ENCODE peak calls at places on chromosomes 1 and 21, in ten cellular contexts. T, O, M, G, U, J, P, R, E and A are unnamed samples.

GRCh38 chr1:198528376-198528775 is 12.1 kb downstream of the ATP6V1G3 start:
- DNase-seq in M (no peak), O (peak), G (peak), J (peak), E (peak), P (no peak), R (no peak), U (no peak), T (no peak), A (no peak)

GRCh38 chr1:151006331-151007052 is at the start of gene MINDY1:
- DNase-seq in O (peak), G (peak), J (peak), E (peak), T (peak), M (no peak), R (peak), U (peak), P (peak), A (peak)

GRCh38 chr1:211009944-211010343 is 124.0 kb downstream of the KCNH1 start:
- DNase-seq in E (no peak), R (no peak), J (no peak), P (no peak), M (no peak), T (no peak), O (no peak), G (no peak), U (no peak), A (no peak)

GRCh38 chr1:20282544-20282943 is 8.1 kb upstream of the VWA5B1 start:
- DNase-seq in O (no peak), T (peak), E (no peak), P (no peak), R (no peak), M (no peak), J (no peak), G (no peak), U (no peak), A (no peak)

GRCh38 chr1:184604152-184604900 is 150.3 kb downstream of the EDEM3 start:
- DNase-seq in T (no peak), E (no peak), P (no peak), M (no peak), J (no peak), U (no peak), R (no peak), G (no peak), O (no peak), A (no peak)

GRCh38 chr1:200307755-200308066 is 102.1 kb downstream of the ZNF281 start:
- DNase-seq in T (no peak), O (no peak), G (no peak), J (no peak), E (no peak), R (no peak), P (no peak), M (no peak), U (no peak), A (no peak)

GRCh38 chr1:116574581-116575291 is 3.9 kb upstream of the CD58 start:
- DNase-seq in G (peak), O (peak), E (peak), M (no peak), P (peak), R (peak), J (peak), T (peak), U (peak), A (no peak)

GRCh38 chr1:95554408-95554807 is 320.4 kb downstream of the RWDD3 start:
- DNase-seq in O (no peak), M (no peak), G (peak), R (no peak), P (no peak), J (no peak), T (no peak), U (no peak), E (no peak), A (no peak)

GRCh38 chr1:55632058-55632457 is 416.9 kb upstream of the USP24 start:
- DNase-seq in E (no peak), M (no peak), U (no peak), P (peak), R (no peak), G (peak), T (no peak), O (no peak), J (peak), A (no peak)

GRCh38 chr1:174797398-174797797 is 202.3 kb upstream of the CACYBP start:
- DNase-seq in O (no peak), M (no peak), E (no peak), J (no peak), G (no peak), U (no peak), T (no peak), P (no peak), R (no peak), A (no peak)

GRCh38 chr1:57209495-57209894 is 214.4 kb downstream of the DAB1 start:
- DNase-seq in E (no peak), M (no peak), T (no peak), R (no peak), O (no peak), P (no peak), G (no peak), J (no peak), U (no peak), A (no peak)

GRCh38 chr21:34511787-34512451 is at the start of gene KCNE1:
- DNase-seq in M (no peak), G (no peak), P (no peak), E (no peak), U (no peak), T (peak), O (no peak), J (no peak), R (peak), A (no peak)

GRCh38 chr1:220894025-220894923 is 15.0 kb downstream of the HLX start:
- DNase-seq in M (no peak), J (peak), T (no peak), O (no peak), R (no peak), E (no peak), U (no peak), P (no peak), G (no peak), A (no peak)

GRCh38 chr1:220007438-220007837 is 38.9 kb downstream of the EPRS1 start:
- DNase-seq in T (no peak), P (no peak), U (no peak), O (no peak), R (no peak), M (no peak), J (no peak), G (no peak), E (no peak), A (no peak)

GRCh38 chr1:91683598-91683951 is 182.9 kb downstream of the CDC7 start:
- DNase-seq in M (no peak), G (no peak), U (no peak), O (no peak), E (no peak), P (no peak), R (no peak), T (peak), J (no peak), A (no peak)

GRCh38 chr1:231626951-231627614 is 493 bp downstream of the DISC1 start:
- DNase-seq in T (peak), O (no peak), G (peak), P (peak), J (peak), U (no peak), E (peak), M (no peak), R (peak), A (no peak)

GRCh38 chr1:80893140-80893539 is 907.6 kb upstream of the ADGRL2 start:
- DNase-seq in R (no peak), E (no peak), O (no peak), P (no peak), T (no peak), M (no peak), J (peak), U (no peak), G (no peak), A (no peak)

GRCh38 chr1:14738235-14738634 is 139.8 kb downstream of the KAZN start:
- DNase-seq in O (peak), J (no peak), U (no peak), T (no peak), E (peak), M (no peak), G (peak), R (no peak), P (no peak), A (peak)

GRCh38 chr1:16111771-16112557 is 38.5 kb upstream of the FAM131C start:
- DNase-seq in T (peak), P (no peak), U (no peak), O (peak), M (no peak), G (no peak), R (no peak), J (peak), E (peak), A (no peak)

GRCh38 chr1:239261521-239261920 is 124.8 kb upstream of the CHRM3 start:
- DNase-seq in U (no peak), G (no peak), T (no peak), R (no peak), J (no peak), M (no peak), P (no peak), O (no peak), E (no peak), A (no peak)

GRCh38 chr1:160161965-160162705 is 10.7 kb downstream of the ATP1A4 start:
- DNase-seq in J (peak), O (peak), U (no peak), T (peak), R (no peak), M (peak), P (no peak), G (no peak), E (no peak), A (no peak)

GRCh38 chr1:168087696-168088095 is 49.0 kb downstream of the GPR161 start:
- DNase-seq in J (no peak), R (no peak), P (no peak), G (no peak), M (no peak), E (no peak), O (no peak), U (no peak), T (no peak), A (no peak)

GRCh38 chr1:37630426-37631038 is 4.2 kb downstream of the RSPO1 start:
- DNase-seq in U (no peak), J (no peak), T (no peak), R (no peak), G (no peak), P (no peak), M (no peak), E (no peak), O (no peak), A (no peak)

GRCh38 chr1:118158918-118159317 is 26.1 kb downstream of the SPAG17 start:
- DNase-seq in U (no peak), P (no peak), M (no peak), J (peak), G (peak), T (no peak), E (peak), O (peak), R (no peak), A (no peak)

GRCh38 chr1:8004113-8004802 is 21.9 kb downstream of the ERRFI1 start:
- DNase-seq in G (no peak), M (no peak), O (no peak), J (no peak), E (no peak), P (no peak), T (peak), R (peak), U (no peak), A (no peak)

GRCh38 chr21:20388400-20388799 is 609.8 kb upstream of the NCAM2 start:
- DNase-seq in E (no peak), G (no peak), M (no peak), R (no peak), U (no peak), O (no peak), J (no peak), P (no peak), T (no peak), A (no peak)

GRCh38 chr1:99533909-99534907 is 111.7 kb upstream of the PALMD start:
- DNase-seq in M (no peak), J (no peak), U (no peak), T (no peak), E (no peak), R (no peak), G (no peak), P (no peak), O (no peak), A (no peak)

GRCh38 chr1:208759250-208759649 is 515.1 kb upstream of the PLXNA2 start:
- DNase-seq in M (no peak), E (peak), T (no peak), R (no peak), O (no peak), U (no peak), J (no peak), P (no peak), G (no peak), A (no peak)

GRCh38 chr1:100277866-100278265 is 11.8 kb downstream of the RTCA start:
- DNase-seq in T (no peak), P (no peak), E (no peak), R (no peak), G (no peak), O (no peak), U (no peak), J (no peak), M (no peak), A (no peak)

GRCh38 chr1:201480231-201481003 is 11.4 kb upstream of the PHLDA3 start:
- DNase-seq in P (peak), U (no peak), G (peak), R (peak), J (no peak), O (no peak), M (peak), E (peak), T (peak), A (peak)

GRCh38 chr1:161402446-161402845 is 34.8 kb upstream of the CFAP126 start:
- DNase-seq in E (no peak), J (no peak), T (no peak), R (no peak), M (no peak), U (no peak), O (no peak), G (peak), P (no peak), A (no peak)

GRCh38 chr1:67559222-67559700 is 125.7 kb upstream of the GADD45A start:
- DNase-seq in T (peak), R (no peak), E (peak), P (peak), U (no peak), M (no peak), J (peak), G (no peak), O (no peak), A (no peak)
- H3K4me3 ChIP-seq in T (no peak), R (no peak), E (peak), P (peak), U (peak), M (no peak), J (peak), G (no peak), O (no peak), A (no peak)

DNA sequence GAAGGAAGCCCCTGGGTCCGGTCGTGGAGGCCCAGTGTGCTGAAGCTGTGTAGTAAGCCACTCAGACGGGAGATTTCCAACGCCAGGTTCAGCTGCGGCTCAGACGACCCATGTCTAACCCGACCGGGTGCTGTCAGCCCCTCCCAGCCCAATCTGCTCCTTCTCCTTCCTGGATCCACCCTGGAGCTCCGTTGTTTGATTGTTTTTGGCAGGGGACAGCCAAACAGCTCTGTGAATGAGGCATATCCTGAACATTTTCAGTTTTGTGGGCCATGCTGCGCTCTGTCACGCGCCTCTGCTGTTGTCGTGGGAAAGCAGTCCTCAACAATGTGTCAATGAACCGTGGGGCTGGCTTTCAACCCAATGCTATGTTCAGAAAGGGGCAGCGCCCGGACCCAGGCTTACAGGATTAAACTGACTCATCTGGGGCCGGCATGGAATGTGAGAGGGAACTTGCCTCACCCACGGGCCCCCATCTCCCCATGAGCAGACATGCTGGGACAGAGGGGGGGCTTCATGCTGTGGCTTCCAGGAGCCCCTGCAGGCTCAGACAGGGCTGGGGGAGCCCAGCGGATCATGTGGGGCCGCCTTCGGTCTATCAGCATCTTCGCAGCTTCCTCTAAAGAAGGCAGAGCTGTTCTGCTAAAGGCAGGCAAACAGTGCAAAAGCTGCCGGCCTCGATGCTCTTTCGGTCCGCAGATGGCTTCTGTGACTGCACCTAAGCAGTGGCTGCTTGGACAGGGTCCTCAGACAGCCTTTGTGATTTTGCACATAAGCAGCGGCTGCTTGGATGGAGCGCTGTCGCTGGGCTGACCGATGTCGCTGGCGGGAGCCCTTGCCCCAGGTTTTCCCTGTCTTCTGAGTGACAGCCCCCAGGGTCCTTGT is 101.7 kb downstream of the RIPK4 start:
- DNase-seq in T (peak), P (no peak), G (peak), U (no peak), O (no peak), J (no peak), E (peak), M (no peak), R (no peak), A (no peak)
- H3K4me3 ChIP-seq in T (no peak), P (no peak), G (no peak), U (no peak), O (no peak), J (peak), E (no peak), M (no peak), R (no peak), A (no peak)

DNA sequence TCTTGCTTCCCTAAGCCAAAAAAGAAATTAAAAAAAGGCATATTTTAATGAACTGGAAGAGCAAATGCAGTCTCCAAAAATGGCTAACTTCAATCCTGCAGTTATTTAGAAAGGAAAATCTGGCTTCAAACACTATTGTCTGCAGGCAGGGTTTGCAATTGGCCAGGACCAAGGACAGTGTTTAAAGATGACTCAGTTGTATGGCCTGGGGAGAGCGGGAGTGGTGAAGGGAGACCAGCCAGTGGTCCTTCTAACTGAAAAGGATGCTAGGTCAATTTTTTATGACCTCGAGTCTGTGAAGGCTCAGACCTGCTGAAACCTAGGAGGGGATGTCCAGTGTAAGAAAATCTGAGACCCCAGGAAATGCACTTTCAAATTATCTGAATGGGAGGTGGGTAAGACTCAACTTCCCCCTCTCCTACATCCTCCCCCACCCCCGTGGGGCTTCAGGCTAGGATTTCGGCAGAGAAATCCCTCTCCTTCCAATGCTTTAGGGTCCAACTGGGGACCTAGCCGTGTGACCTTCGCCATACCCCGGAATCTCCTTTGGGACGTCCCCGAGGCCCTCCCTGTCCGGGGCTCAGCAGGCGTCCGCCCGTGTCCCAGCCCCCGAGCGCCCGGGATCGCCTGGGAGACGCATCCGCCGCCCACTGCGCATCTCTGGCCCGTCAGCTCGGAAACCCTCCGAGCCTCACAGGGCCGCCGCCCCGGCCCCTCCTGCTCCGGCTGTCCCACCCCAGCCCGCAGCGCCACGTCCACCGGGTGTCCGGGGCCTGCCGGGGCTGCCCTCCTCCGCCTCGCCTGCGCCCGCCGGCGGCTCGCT is 587 bp upstream of the RIMKLA start:
- DNase-seq in R (no peak), M (no peak), P (peak), E (peak), U (peak), O (peak), T (peak), J (peak), G (peak), A (no peak)
- H3K4me3 ChIP-seq in R (peak), M (peak), P (peak), E (peak), U (peak), O (peak), T (peak), J (peak), G (peak), A (peak)

GRCh38 chr1:109397451-109398342 is at the start of gene SORT1:
- DNase-seq in O (peak), E (peak), J (peak), M (no peak), G (peak), U (peak), R (peak), T (peak), P (peak), A (peak)

GRCh38 chr1:109398343-109399225 is 866 bp upstream of the SORT1 start:
- DNase-seq in T (no peak), J (no peak), E (no peak), G (peak), M (no peak), O (no peak), U (no peak), R (no peak), P (no peak), A (peak)

GRCh38 chr1:109400035-109400655 is 2.4 kb upstream of the SORT1 start:
- DNase-seq in T (no peak), J (no peak), P (no peak), O (no peak), R (no peak), U (no peak), E (no peak), M (no peak), G (no peak), A (no peak)

GRCh38 chr1:109396971-109397370 is 747 bp downstream of the SORT1 start:
- DNase-seq in G (peak), P (no peak), O (no peak), M (no peak), T (peak), J (peak), R (no peak), U (no peak), E (no peak), A (no peak)

GRCh38 chr1:109399326-109399957 is 1.7 kb upstream of the SORT1 start:
- DNase-seq in U (peak), R (no peak), J (peak), M (peak), P (peak), T (no peak), O (peak), G (peak), E (no peak), A (peak)
- H3K4me3 ChIP-seq in U (no peak), R (no peak), J (no peak), M (no peak), P (no peak), T (no peak), O (no peak), G (no peak), E (no peak), A (no peak)

DNA sequence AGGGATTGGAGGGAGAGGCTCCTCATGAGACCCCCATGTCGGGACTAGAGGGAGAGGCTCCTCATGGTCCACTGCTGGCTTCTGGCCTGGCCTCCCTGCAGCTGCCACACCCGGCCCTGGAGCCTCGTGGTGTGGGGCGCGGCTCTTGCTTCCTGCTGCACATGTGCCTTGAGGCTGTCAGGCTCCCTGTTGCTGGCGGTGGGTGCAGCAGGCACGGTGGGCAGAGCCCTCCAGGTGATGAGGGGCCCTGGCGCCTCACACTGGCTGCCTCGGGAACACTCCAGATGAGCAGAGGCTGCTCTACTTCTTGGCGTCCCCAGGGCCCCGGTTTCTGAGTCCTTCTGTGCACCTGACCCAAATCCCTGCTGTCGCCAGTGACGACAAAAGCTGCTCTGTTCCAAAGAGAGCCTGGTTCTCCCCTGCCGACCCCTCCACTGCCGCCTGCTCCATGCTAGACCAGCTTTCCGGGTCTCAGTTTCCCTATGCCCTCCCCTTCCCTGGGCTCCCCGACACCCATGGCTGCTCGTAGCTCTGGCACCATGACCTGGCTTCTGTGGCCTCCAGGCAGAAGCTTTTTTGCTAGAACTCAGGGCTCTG is 9.7 kb upstream of the ATAD3B start:
- DNase-seq in M (no peak), G (peak), R (no peak), T (no peak), P (no peak), O (no peak), E (no peak), J (no peak), U (no peak), A (no peak)
- H3K4me3 ChIP-seq in M (peak), G (no peak), R (no peak), T (no peak), P (no peak), O (no peak), E (no peak), J (no peak), U (no peak), A (no peak)